ENCODE peak calls at places on chromosomes 16 and 17, in nine cellular contexts. B is A673, T is mucosa of descending colon, N is AG09309, O is breast epithelium, E is mammary epithelial cell, P is foreskin fibroblast, L is AG04449, J is colonic mucosa. M is an unnamed sample.
A peak's percentile ranks its signal among the peaks of the same experiment; 100 is the strongest.

GRCh38 chr17:35407531-35407930 is 24.8 kb downstream of the SLFN12 start:
- DNase-seq in B (no peak), T (no peak), N (no peak), O (no peak), E (no peak), P (no peak), L (no peak), J (no peak), M (no peak)

GRCh38 chr17:59963738-59964454 is 644 bp downstream of the RNFT1 start:
- DNase-seq in B (peak; percentile 66), T (peak; percentile 63), N (no peak), O (peak; percentile 37), E (peak; percentile 64), P (peak; percentile 75), L (no peak), J (peak; percentile 50), M (peak; percentile 61)

GRCh38 chr16:2237076-2237551 is 870 bp downstream of the DNASE1L2 start:
- DNase-seq in B (no peak), T (no peak), N (no peak), O (no peak), E (no peak), P (no peak), L (no peak), J (no peak), M (no peak)

GRCh38 chr16:22297871-22298733 is 893 bp downstream of the POLR3E start:
- DNase-seq in B (peak; percentile 96), T (peak; percentile 71), N (peak; percentile 97), O (peak; percentile 62), E (peak; percentile 96), P (peak; percentile 95), L (peak; percentile 92), J (peak; percentile 69), M (peak; percentile 99)

GRCh38 chr17:72666519-72666874 is 426.0 kb downstream of the SLC39A11 start:
- DNase-seq in B (no peak), T (no peak), N (no peak), O (no peak), E (no peak), P (peak; percentile 55), L (no peak), J (no peak), M (no peak)

GRCh38 chr17:72976971-72977767 is 115.3 kb downstream of the SLC39A11 start:
- DNase-seq in B (peak; percentile 31), T (peak; percentile 17), N (peak; percentile 57), O (peak; percentile 32), E (peak; percentile 33), P (peak; percentile 93), L (peak; percentile 72), J (no peak), M (peak; percentile 94)

GRCh38 chr16:27377666-27378485 is 24.1 kb upstream of the IL21R start:
- DNase-seq in B (no peak), T (no peak), N (no peak), O (no peak), E (no peak), P (no peak), L (no peak), J (no peak), M (no peak)

GRCh38 chr17:7818026-7818425 is 16.0 kb upstream of the KDM6B start:
- DNase-seq in B (no peak), T (no peak), N (no peak), O (no peak), E (no peak), P (no peak), L (no peak), J (no peak), M (no peak)

GRCh38 chr16:74830646-74831045 is 56.0 kb upstream of the FA2H start:
- DNase-seq in B (peak; percentile 68), T (no peak), N (no peak), O (no peak), E (peak; percentile 9), P (no peak), L (no peak), J (no peak), M (no peak)

GRCh38 chr16:8936421-8936820 is 27.3 kb downstream of the USP7 start:
- DNase-seq in B (peak; percentile 60), T (peak; percentile 72), N (no peak), O (no peak), E (peak; percentile 74), P (peak; percentile 65), L (no peak), J (no peak), M (peak; percentile 31)

GRCh38 chr17:77491921-77492445 is 351.2 kb downstream of the SEC14L1 start:
- DNase-seq in B (no peak), T (peak; percentile 22), N (no peak), O (no peak), E (no peak), P (no peak), L (no peak), J (no peak), M (no peak)

GRCh38 chr16:88685156-88686061 is 898 bp downstream of the SNAI3 start:
- DNase-seq in B (peak; percentile 52), T (peak; percentile 50), N (no peak), O (no peak), E (peak; percentile 25), P (peak; percentile 84), L (no peak), J (no peak), M (peak; percentile 71)

GRCh38 chr17:50668838-50669581 is 34.3 kb downstream of the ABCC3 start:
- DNase-seq in B (no peak), T (no peak), N (no peak), O (no peak), E (no peak), P (no peak), L (no peak), J (no peak), M (no peak)

GRCh38 chr17:50665838-50666237 is 31.2 kb downstream of the ABCC3 start:
- DNase-seq in B (no peak), T (no peak), N (no peak), O (no peak), E (no peak), P (no peak), L (no peak), J (no peak), M (no peak)

GRCh38 chr17:50668025-50668837 is 33.5 kb downstream of the ABCC3 start:
- DNase-seq in B (peak; percentile 33), T (no peak), N (no peak), O (no peak), E (no peak), P (peak; percentile 57), L (no peak), J (no peak), M (no peak)

GRCh38 chr17:50666316-50666715 is 31.6 kb downstream of the ABCC3 start:
- DNase-seq in B (no peak), T (no peak), N (no peak), O (no peak), E (no peak), P (no peak), L (no peak), J (no peak), M (no peak)

DNA sequence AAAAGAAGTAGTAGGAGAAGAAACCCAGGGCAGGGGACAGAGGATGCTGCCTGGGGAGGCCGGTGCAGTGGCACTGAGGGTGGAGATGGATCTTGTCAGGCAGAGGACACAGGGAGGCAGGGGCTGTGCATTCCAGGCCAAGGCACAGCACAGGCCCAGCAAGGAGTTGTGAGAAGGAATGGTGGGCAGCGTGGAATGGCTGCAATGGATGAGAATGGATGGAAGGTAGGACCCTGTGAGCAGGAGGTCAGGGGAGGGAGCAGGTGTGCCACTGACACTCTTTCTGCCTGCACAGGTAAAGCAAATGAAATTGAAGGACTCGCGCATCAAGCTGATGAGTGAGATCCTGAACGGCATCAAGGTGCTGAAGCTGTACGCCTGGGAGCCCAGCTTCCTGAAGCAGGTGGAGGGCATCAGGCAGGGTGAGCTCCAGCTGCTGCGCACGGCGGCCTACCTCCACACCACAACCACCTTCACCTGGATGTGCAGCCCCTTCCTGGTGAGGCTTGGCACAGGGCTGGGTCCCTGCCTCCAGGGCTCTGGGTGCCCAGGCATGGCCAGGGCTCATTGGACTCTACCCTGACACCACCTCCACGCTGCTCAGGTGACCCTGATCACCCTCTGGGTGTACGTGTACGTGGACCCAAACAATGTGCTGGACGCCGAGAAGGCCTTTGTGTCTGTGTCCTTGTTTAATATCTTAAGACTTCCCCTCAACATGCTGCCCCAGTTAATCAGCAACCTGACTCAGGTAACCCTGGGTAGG is 32.8 kb downstream of the ABCC3 start:
- DNase-seq in B (no peak), T (no peak), N (no peak), O (no peak), E (no peak), P (no peak), L (no peak), J (no peak), M (no peak)
- TF ChIP-seq CTCF in B (no peak), T (no peak), N (no peak), O (no peak), E (no peak), P (no peak), L (no peak), J (no peak), M (no peak)

DNA sequence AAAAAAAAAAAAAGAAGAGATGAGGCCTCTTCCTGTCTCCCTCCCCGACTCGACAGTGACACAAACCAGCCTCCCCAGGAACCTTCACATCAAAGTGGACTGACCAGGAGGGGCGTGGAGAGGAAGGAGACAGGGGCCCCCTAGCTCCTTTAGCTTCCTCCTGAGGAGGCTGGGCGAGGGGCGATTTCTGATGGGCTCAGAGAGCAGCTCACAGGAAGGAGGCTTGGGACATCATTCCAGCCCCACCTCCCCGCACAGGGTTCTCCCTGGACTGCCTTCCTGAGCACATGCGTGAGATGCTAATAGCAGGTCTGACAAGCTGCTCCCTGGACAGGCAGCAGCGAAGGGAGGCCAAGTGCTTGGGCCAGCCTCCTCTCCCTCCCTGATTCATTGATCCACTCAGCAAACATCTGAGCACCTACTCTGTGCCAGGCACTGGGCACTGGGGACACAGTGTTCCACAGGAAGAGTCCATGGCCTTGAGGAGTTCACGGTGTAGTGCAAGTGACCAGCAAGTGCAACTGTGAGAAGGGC is 14.4 kb upstream of the DOK4 start:
- DNase-seq in B (no peak), T (no peak), N (no peak), O (no peak), E (no peak), P (no peak), L (no peak), J (no peak), M (no peak)
- TF ChIP-seq CTCF in B (no peak), T (no peak), N (no peak), O (no peak), E (no peak), P (no peak), L (no peak), J (no peak), M (no peak)

GRCh38 chr16:79767597-79768280 is 167.2 kb upstream of the MAF start:
- DNase-seq in B (no peak), T (peak; percentile 64), N (no peak), O (no peak), E (peak; percentile 45), P (peak; percentile 54), L (no peak), J (peak; percentile 62), M (no peak)
- TF ChIP-seq CTCF in B (no peak), T (no peak), N (peak; percentile 52), O (no peak), E (peak; percentile 30), P (peak; percentile 49), L (peak; percentile 26), J (peak; percentile 13), M (peak; percentile 11)

GRCh38 chr17:82528484-82529265 is 9.1 kb downstream of the FOXK2 start:
- DNase-seq in B (peak; percentile 37), T (peak; percentile 67), N (no peak), O (peak; percentile 82), E (peak; percentile 87), P (peak; percentile 81), L (no peak), J (peak; percentile 58), M (peak; percentile 53)
- TF ChIP-seq CTCF in B (peak; percentile 28), T (peak; percentile 14), N (peak; percentile 58), O (no peak), E (peak; percentile 90), P (peak; percentile 34), L (no peak), J (peak; percentile 33), M (peak; percentile 59)

M was measured in HFFc6.